ENCODE peak calls at places on chromosome 19, in five cellular contexts. H is HCT116, I is SK-N-SH, W is GM23338, Y is neural progenitor cell. K is an unnamed sample.

GRCh38 chr19:34317311-34317927 is 47.6 kb upstream of the GPI start:
- DNase-seq in H (no peak), I (no peak), W (no peak), Y (no peak), K (no peak)

GRCh38 chr19:8004001-8004400 is 1.4 kb downstream of the ELAVL1 start:
- DNase-seq in W (no peak), H (no peak), Y (no peak), I (no peak), K (no peak)

GRCh38 chr19:7699422-7700127 is 2.4 kb downstream of the FCER2 start:
- DNase-seq in W (no peak), Y (no peak), I (no peak), H (no peak), K (peak)

GRCh38 chr19:41426952-41427646 is at the start of gene B3GNT8:
- DNase-seq in Y (peak), I (peak), W (peak), H (no peak), K (no peak)

GRCh38 chr19:32869369-32870153 is at the start of gene SLC7A9:
- DNase-seq in H (no peak), Y (no peak), W (no peak), I (no peak), K (no peak)

GRCh38 chr19:33302175-33302973 is at the start of gene CEBPA:
- DNase-seq in Y (peak), I (peak), W (peak), H (peak), K (peak)

GRCh38 chr19:28644261-28644660 is 568.7 kb downstream of the UQCRFS1 start:
- DNase-seq in I (no peak), Y (no peak), H (no peak), W (no peak), K (no peak)

GRCh38 chr19:17145546-17146497 is 69.3 kb upstream of the USE1 start:
- DNase-seq in I (no peak), H (no peak), Y (no peak), W (no peak), K (no peak)

GRCh38 chr19:31014668-31015067 is 334.6 kb downstream of the TSHZ3 start:
- DNase-seq in H (no peak), Y (no peak), W (no peak), I (no peak), K (no peak)

GRCh38 chr19:35034005-35034502 is 3.8 kb downstream of the SCN1B start:
- DNase-seq in H (no peak), I (no peak), W (no peak), Y (no peak), K (no peak)

GRCh38 chr19:35224681-35225604 is 3.6 kb downstream of the FAM187B start:
- DNase-seq in Y (no peak), H (no peak), W (peak), I (no peak), K (no peak)

GRCh38 chr19:23470873-23471555 is 75.7 kb upstream of the ZNF91 start:
- DNase-seq in Y (no peak), W (peak), H (no peak), I (peak), K (no peak)

GRCh38 chr19:33758541-33759013 is 38.1 kb upstream of the KCTD15 start:
- DNase-seq in W (no peak), H (no peak), Y (no peak), I (no peak), K (no peak)

GRCh38 chr19:46813570-46814358 is 25.4 kb upstream of the SLC1A5 start:
- DNase-seq in W (no peak), I (no peak), Y (no peak), H (no peak), K (peak)

GRCh38 chr19:7669641-7670040 is 792 bp downstream of the RETN start:
- DNase-seq in W (no peak), Y (no peak), H (no peak), I (no peak), K (no peak)

GRCh38 chr19:42185281-42185680 is 32.2 kb downstream of the DEDD2 start:
- DNase-seq in I (no peak), Y (no peak), W (no peak), H (no peak), K (no peak)

GRCh38 chr19:4913996-4914735 is 4.9 kb downstream of the UHRF1 start:
- DNase-seq in H (no peak), Y (no peak), W (no peak), I (no peak), K (peak)

DNA sequence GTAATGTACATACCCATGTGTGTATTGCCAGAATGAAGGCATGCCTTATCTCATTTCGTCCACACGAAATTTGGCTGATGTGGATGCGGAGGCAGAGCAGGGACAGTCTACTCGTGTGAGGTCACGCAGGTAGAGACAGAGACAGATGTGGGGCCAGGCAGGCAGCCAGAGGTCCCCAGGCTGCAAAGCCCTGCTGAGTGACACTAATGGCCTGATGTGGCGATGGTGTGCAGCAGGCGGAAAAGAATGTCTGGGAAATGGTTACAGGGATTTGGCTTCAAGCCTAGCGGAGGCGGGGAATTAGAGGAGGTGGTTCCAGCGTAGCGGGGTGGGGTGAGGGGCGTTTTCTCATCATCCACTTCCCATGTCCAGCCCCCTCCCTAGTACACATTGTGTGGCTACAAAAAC is 4.2 kb upstream of the IZUMO2 start:
- DNase-seq in I (no peak), H (no peak), Y (peak), W (peak), K (peak)
- TF ChIP-seq EZH2phosphoT487 in I (no peak), H (no peak), Y (no peak), W (no peak), K (no peak)

DNA sequence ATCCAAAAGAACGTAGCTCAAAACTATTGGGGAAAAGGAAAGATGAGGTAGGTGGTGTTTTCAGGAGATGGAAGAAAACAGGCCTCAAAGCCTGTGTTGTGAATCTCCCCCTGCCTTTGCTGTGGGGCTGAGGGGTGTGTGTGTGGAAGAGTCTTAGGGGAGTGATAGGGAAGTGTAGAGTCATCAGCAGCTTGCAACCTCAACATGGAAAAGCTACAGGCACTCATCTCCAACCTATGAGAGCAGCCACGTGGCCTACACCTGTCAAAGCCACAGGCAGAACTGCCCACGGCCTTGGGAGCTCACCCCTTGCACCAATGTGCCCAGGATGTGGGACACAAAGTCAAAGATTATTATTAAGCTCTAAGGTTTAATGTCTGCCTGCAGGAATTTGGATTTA is 4.3 kb upstream of the SIGLEC12 start:
- DNase-seq in W (no peak), H (no peak), I (no peak), Y (no peak), K (no peak)
- TF ChIP-seq EZH2phosphoT487 in W (no peak), H (no peak), I (no peak), Y (no peak), K (no peak)

DNA sequence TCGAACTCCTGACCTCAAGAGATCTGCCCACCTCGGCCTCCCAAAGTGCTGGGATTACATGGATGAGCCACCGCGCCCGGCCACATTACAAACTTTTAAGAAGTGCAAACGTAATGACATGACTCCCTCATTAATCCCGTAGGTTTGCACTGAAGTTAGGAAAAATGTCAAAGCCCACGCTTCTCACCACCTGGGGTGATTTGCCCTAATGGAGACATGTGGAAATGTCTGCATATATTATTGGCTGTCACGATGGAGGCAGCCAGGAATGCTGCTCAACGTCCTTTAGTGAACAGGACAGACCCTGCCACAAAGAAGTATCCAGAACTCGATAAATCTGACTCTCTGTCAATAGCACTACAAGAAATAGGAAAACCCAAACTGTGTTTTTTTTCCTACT is 21.0 kb downstream of the NLRP9 start:
- DNase-seq in W (no peak), I (no peak), H (no peak), Y (no peak), K (no peak)
- TF ChIP-seq EZH2phosphoT487 in W (no peak), I (no peak), H (no peak), Y (no peak), K (no peak)

GRCh38 chr19:3556978-3557460 is 367 bp downstream of the MFSD12 start:
- DNase-seq in Y (peak), H (no peak), W (peak), I (peak), K (peak)
- TF ChIP-seq EZH2phosphoT487 in Y (no peak), H (no peak), W (no peak), I (no peak), K (no peak)

GRCh38 chr19:1811472-1811894 is 593 bp downstream of the ATP8B3 start:
- DNase-seq in Y (no peak), W (no peak), H (peak), I (peak), K (peak)
- TF ChIP-seq EZH2phosphoT487 in Y (no peak), W (no peak), H (no peak), I (no peak), K (no peak)

DNA sequence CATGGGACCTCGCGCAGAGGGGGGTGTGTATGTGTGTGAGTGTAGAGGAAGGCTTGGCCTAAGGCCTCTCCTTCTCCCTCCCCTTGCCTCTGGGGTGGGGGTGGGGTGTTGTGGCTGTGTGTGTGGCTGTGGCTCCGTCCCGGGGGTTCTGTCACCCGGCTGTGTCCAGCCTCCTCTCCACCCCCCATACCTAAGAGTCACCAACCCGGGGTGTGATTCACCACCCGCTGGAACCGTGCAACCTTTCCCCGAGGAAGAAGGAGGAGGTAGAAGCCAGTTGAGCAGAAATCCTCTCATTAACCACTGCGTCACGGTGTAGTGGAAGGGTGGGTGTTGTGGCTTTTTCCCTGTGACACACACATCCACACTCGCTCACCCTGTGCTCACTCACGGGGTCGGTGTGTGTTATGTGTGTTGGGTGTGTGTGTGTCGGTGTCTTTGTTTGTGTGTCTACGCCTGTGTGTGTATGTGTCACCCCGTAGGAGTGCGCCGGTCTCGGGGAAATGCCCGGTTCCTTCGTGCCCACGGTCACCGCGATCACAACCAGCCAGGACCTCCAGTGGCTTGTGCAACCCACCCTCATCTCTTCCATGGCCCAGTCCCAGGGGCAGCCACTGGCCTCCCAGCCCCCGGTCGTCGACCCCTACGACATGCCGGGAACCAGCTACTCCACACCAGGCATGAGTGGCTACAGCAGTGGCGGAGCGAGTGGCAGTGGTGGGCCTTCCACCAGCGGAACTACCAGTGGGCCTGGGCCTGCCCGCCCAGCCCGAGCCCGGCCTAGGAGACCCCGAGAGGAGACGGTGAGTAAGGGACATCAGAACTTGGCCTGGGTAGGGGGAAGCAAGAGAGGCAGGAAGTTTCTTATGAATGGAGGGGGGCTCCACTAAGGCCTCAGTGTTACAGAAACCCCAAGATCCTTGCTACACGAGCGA is 2.6 kb downstream of the FOSB start:
- DNase-seq in H (no peak), Y (no peak), W (no peak), I (no peak), K (peak)
- TF ChIP-seq EZH2phosphoT487 in H (no peak), Y (no peak), W (no peak), I (no peak), K (no peak)

DNA sequence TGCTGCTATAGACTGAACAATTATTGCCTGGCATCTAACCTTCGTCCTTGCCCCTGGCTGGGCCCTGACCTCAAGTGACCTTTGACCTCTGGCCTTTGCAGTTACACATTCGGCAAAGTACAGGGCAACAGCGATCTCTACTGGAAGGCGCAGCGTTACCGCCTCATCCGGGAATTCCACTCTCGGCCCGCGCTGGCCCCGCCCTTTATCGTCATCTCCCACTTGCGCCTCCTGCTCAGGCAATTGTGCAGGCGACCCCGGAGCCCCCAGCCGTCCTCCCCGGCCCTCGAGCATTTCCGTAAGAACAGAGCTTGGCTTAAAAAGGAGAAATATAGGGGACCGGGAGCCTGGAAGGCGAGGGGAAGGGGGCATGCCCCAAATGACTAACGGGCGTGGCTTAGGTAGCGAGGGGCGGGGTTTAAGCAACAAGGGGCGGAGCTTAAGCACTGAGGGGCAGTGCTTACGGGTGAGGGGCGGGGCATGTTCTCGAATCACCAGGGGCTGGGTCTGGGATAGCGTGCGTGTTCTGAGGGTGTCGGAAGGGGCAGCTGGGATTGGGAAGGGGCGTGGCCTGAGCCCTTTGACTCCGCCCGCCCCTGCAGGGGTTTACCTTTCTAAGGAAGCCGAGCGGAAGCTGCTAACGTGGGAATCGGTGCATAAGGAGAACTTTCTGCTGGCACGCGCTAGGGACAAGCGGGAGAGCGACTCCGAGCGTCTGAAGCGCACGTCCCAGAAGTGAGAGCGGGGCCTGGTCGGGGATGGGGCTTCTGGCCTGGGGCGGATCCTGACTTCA is 52.7 kb downstream of the TRPM4 start:
- DNase-seq in W (peak), I (peak), H (no peak), Y (peak), K (peak)
- TF ChIP-seq EZH2phosphoT487 in W (no peak), I (no peak), H (no peak), Y (no peak), K (no peak)

GRCh38 chr19:10895920-10896319 is 24.6 kb downstream of the CARM1 start:
- DNase-seq in H (no peak), Y (no peak), I (no peak), W (peak), K (no peak)
- TF ChIP-seq EZH2phosphoT487 in H (no peak), Y (no peak), I (no peak), W (no peak), K (no peak)

GRCh38 chr19:37227996-37228395 is 10.0 kb downstream of the ZNF383 start:
- DNase-seq in I (peak), Y (peak), W (peak), H (no peak), K (peak)
- TF ChIP-seq EZH2phosphoT487 in I (no peak), Y (no peak), W (no peak), H (no peak), K (no peak)

GRCh38 chr19:18460313-18460712 is 22.4 kb upstream of the ISYNA1 start:
- DNase-seq in H (no peak), Y (no peak), W (no peak), I (no peak), K (peak)

GRCh38 chr19:18456974-18457373 is 19.0 kb upstream of the ISYNA1 start:
- DNase-seq in I (no peak), H (no peak), W (no peak), Y (no peak), K (no peak)

GRCh38 chr19:18460900-18461299 is 23.0 kb upstream of the ISYNA1 start:
- DNase-seq in H (no peak), W (no peak), I (no peak), Y (no peak), K (no peak)

GRCh38 chr19:18456279-18456678 is 18.3 kb upstream of the ISYNA1 start:
- DNase-seq in H (no peak), I (no peak), W (no peak), Y (no peak), K (no peak)

GRCh38 chr19:18457478-18458331 is 19.8 kb upstream of the ISYNA1 start:
- DNase-seq in I (no peak), Y (no peak), H (no peak), W (no peak), K (no peak)
- TF ChIP-seq EZH2phosphoT487 in I (no peak), Y (no peak), H (no peak), W (no peak), K (no peak)

K was measured in PC-3.